ENCODE peak calls at places on chromosome 16, in eight cellular contexts. I is fibroblast of villous mesenchyme, L is pancreas, W is tibial artery, G is cardiac fibroblast, R is AG04450, O is uterus, A is Caco-2. X is an unnamed sample.

GRCh38 chr16:67528222-67528869 is at the start of gene RIPOR1:
- DNase-seq in I (no peak), L (peak), W (no peak), G (no peak), R (no peak), O (peak), A (no peak), X (no peak)

GRCh38 chr16:27229891-27230470 is 26.7 kb downstream of the KDM8 start:
- DNase-seq in I (no peak), L (peak), W (no peak), G (no peak), R (no peak), O (no peak), A (no peak), X (no peak)

GRCh38 chr16:12518238-12519004 is 285.3 kb downstream of the CPPED1 start:
- DNase-seq in I (no peak), L (no peak), W (no peak), G (no peak), R (no peak), O (no peak), A (no peak), X (no peak)

GRCh38 chr16:63038563-63039131 is 1002.4 kb upstream of the CDH8 start:
- DNase-seq in I (no peak), L (no peak), W (no peak), G (no peak), R (no peak), O (no peak), A (no peak), X (no peak)

GRCh38 chr16:80341242-80341641 is 199.6 kb upstream of the DYNLRB2 start:
- DNase-seq in I (no peak), L (no peak), W (no peak), G (no peak), R (no peak), O (no peak), A (peak), X (no peak)

GRCh38 chr16:81607006-81607405 is 162.4 kb downstream of the CMIP start:
- DNase-seq in I (no peak), L (no peak), W (no peak), G (no peak), R (no peak), O (no peak), A (no peak), X (no peak)

GRCh38 chr16:77881355-77882003 is 93.1 kb downstream of the VAT1L start:
- DNase-seq in I (no peak), L (no peak), W (no peak), G (no peak), R (no peak), O (no peak), A (no peak), X (no peak)

GRCh38 chr16:78551487-78552085 is 452.1 kb downstream of the WWOX start:
- DNase-seq in I (no peak), L (no peak), W (no peak), G (no peak), R (no peak), O (no peak), A (no peak), X (no peak)

GRCh38 chr16:2911580-2912329 is at the start of gene FLYWCH1:
- DNase-seq in I (peak), L (peak), W (peak), G (peak), R (peak), O (peak), A (peak), X (peak)

GRCh38 chr16:70679653-70680494 is 6.0 kb downstream of the MTSS2 start:
- DNase-seq in I (no peak), L (peak), W (no peak), G (no peak), R (no peak), O (no peak), A (no peak), X (no peak)

GRCh38 chr16:71489122-71489521 is at the start of gene ZNF19:
- DNase-seq in I (no peak), L (no peak), W (no peak), G (no peak), R (no peak), O (no peak), A (no peak), X (no peak)

GRCh38 chr16:648071-648785 is 937 bp upstream of the WDR90 start:
- DNase-seq in I (no peak), L (peak), W (no peak), G (peak), R (no peak), O (no peak), A (peak), X (no peak)

GRCh38 chr16:1487395-1488053 is 1.2 kb downstream of the PTX4 start:
- DNase-seq in I (no peak), L (peak), W (no peak), G (no peak), R (no peak), O (no peak), A (no peak), X (no peak)

GRCh38 chr16:83995756-83996155 is 27.7 kb downstream of the NECAB2 start:
- DNase-seq in I (no peak), L (no peak), W (no peak), G (no peak), R (no peak), O (no peak), A (peak), X (no peak)

GRCh38 chr16:19882186-19882585 is 2.5 kb downstream of the GPRC5B start:
- DNase-seq in I (no peak), L (no peak), W (no peak), G (no peak), R (no peak), O (no peak), A (no peak), X (no peak)

GRCh38 chr16:15996432-15997109 is 47.2 kb downstream of the ABCC1 start:
- DNase-seq in I (peak), L (no peak), W (peak), G (peak), R (peak), O (peak), A (peak), X (no peak)

GRCh38 chr16:73956592-73957495 is 339.8 kb upstream of the PSMD7 start:
- DNase-seq in I (peak), L (peak), W (peak), G (peak), R (peak), O (peak), A (peak), X (no peak)

DNA sequence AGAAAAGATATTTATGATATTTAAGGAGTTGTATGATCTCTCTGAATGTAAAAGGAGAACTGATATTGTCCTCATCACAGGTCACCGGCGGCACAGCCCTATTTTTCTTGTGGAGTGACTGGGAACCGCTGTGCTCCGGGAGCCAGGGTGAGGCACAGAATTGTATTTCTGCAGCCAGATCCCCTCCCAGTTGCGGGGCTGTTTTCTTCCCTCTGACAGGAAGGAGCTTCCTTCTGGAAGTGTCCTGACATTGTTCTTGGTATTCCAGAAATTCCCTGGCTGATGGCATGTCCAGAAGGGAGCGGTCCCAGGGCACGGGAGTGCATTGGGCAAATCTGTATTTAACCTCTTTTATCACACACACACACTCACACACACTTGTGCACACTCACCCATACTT is 268.6 kb upstream of the FOXF1 start:
- DNase-seq in I (no peak), L (no peak), W (no peak), G (no peak), R (no peak), O (no peak), A (no peak), X (no peak)
- TF ChIP-seq CTCF in I (no peak), L (no peak), W (no peak), G (no peak), R (no peak), O (no peak), A (no peak), X (no peak)

DNA sequence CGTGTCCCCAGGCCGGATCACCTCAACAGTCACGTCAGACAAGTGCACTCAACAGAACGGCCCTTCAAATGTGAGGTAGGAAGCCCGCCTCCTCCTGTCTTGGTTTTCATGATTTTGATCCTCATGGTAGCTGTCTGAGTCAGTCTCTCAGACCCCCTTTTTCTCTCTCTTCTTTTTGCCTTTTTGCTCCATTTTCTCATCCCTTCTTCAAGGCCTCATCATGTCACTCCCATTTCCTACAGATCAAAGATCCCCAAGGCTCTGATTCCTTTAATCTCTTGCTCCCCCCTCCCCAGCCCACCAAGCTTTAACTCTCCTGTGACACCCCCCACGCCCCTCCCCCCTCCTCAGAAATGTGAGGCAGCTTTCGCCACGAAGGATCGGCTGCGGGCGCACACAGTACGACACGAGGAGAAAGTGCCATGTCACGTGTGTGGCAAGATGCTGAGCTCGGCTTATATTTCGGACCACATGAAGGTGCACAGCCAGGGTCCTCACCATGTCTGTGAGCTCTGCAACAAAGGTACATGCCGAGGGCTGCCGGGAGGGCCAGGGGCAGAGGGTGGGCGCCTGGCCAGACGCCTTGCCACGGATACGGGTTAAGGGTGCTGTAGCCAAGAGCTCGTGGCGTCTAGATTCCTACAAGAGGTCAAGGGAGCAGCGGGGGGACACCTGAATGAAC is 2.0 kb downstream of the MAZ start:
- DNase-seq in I (no peak), L (no peak), W (no peak), G (no peak), R (no peak), O (peak), A (no peak), X (no peak)
- H3K4me3 ChIP-seq in I (peak), L (no peak), W (peak), G (peak), R (peak), O (peak), A (peak), X (peak)

GRCh38 chr16:5633845-5634440 is 536.3 kb upstream of the EEF2KMT start:
- DNase-seq in I (no peak), L (no peak), W (no peak), G (peak), R (no peak), O (no peak), A (no peak), X (no peak)
- TF ChIP-seq CTCF in I (peak), L (peak), W (no peak), G (peak), R (peak), O (no peak), A (peak), X (peak)

GRCh38 chr16:21598676-21599157 is 660 bp upstream of the METTL9 start:
- DNase-seq in I (no peak), L (peak), W (no peak), G (no peak), R (no peak), O (no peak), A (peak), X (no peak)

GRCh38 chr16:21603920-21604319 is 4.5 kb downstream of the METTL9 start:
- DNase-seq in I (no peak), L (no peak), W (no peak), G (no peak), R (no peak), O (no peak), A (peak), X (no peak)

GRCh38 chr16:21599994-21600773 is 807 bp downstream of the METTL9 start:
- DNase-seq in I (peak), L (no peak), W (no peak), G (peak), R (no peak), O (no peak), A (peak), X (no peak)

GRCh38 chr16:21599158-21599993 is at the start of gene METTL9:
- DNase-seq in I (peak), L (peak), W (peak), G (peak), R (peak), O (peak), A (peak), X (peak)

GRCh38 chr16:21602785-21603184 is 3.4 kb downstream of the METTL9 start:
- DNase-seq in I (no peak), L (no peak), W (no peak), G (no peak), R (no peak), O (no peak), A (no peak), X (no peak)
- H3K4me3 ChIP-seq in I (no peak), L (no peak), W (no peak), G (no peak), R (no peak), O (no peak), A (no peak), X (no peak)

DNA sequence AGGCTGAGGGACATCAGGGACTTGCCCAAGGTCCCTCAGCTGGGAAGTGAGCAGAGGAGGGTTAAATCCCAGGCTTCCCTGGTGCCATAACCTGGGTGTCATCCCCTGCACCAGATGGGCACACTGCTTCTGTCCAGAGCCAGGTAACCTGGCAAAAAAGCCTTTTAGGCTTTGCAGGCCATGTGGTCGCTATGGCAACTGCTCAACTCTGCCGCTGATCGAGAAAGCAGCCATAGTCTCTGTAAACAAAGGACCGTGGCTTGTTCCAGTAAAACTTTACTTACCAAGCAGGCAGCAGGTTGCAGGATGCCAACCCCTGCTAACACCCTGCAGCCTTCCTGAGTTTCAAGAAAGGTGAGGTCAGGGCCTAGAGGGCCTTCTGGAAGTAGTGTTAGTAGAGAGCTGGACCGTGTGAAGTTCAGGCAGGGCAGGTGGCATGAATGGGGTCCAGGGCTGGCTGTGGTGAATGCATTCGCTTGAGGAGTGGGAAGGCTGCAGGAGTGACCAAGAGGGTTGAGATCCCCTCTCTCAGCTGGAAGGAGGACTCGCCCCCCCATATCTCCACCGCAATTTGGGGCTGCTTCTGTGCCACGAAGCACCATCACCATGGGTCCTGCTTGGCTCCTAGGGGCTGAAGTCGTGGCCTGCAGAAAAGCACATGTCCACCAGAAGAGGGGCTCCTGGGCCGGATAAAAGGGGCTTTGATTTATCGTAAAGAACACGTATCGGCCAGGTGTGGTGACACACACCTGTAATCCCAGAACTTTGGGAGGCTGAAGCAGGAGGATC is 91.3 kb downstream of the SOCS1 start:
- DNase-seq in I (no peak), L (no peak), W (no peak), G (no peak), R (no peak), O (no peak), A (no peak), X (no peak)
- TF ChIP-seq CTCF in I (no peak), L (no peak), W (no peak), G (no peak), R (no peak), O (no peak), A (no peak), X (no peak)

DNA sequence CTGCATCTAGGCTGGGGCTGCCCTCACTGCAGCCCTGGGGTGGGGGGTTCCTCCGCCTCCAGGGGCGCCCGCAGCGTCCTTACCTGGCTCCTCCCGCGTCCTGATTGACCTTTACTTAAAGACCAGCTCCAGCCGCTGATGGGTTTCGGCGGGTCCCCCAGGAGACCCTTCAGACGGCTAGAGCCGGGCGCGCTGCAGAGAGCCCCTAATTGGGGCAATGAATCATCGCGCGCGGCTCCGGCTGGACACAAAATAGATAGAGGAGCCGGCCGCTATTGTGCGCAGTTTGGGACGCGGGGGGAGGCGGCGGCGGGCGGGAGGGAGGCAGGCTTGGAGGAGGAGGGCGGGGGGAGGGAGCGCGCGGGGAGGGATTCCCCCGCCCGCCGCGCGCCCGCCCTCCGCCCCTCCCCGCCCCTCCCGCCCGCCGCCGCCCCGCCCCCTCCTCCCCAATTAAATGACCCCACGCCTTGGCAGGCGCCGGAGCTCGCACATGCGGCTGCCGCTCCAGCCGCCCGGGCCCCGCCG is 56.5 kb upstream of the CIBAR2 start:
- DNase-seq in I (peak), L (peak), W (peak), G (peak), R (no peak), O (peak), A (peak), X (no peak)
- H3K4me3 ChIP-seq in I (peak), L (no peak), W (peak), G (no peak), R (peak), O (peak), A (peak), X (peak)

X was measured in esophagus muscularis mucosa.